ENCODE peak calls at places on chromosomes 3 and 15, in four cellular contexts. B is GM12878, U is PC-3, S is astrocyte. R is an unnamed sample. For H3K36me3, the result is how much of the 10 kb centered on the place peaks cover.

GRCh38 chr3:68468695-68469375 is 463.5 kb downstream of the TAFA4 start:
- DNase-seq in B (no peak), S (no peak), U (no peak), R (no peak)

GRCh38 chr3:107063351-107063750 is 313.9 kb upstream of the CCDC54 start:
- DNase-seq in S (peak), B (no peak), U (peak), R (no peak)

GRCh38 chr15:85329561-85330421 is 50.6 kb upstream of the AKAP13 start:
- DNase-seq in S (peak), B (peak), U (no peak), R (no peak)

GRCh38 chr3:143070977-143071551 is 48.5 kb upstream of the CHST2 start:
- DNase-seq in U (peak), B (no peak), S (peak), R (no peak)

GRCh38 chr3:59771760-59772159 is 721.9 kb upstream of the CFAP20DC start:
- DNase-seq in U (peak), S (peak), B (no peak), R (no peak)

GRCh38 chr15:59632714-59633113 is 21.1 kb downstream of the GCNT3 start:
- DNase-seq in B (no peak), S (no peak), U (peak), R (no peak)

GRCh38 chr15:75842722-75843617 is at the start of gene UBE2Q2:
- DNase-seq in S (peak), B (no peak), U (peak), R (no peak)

GRCh38 chr15:64597469-64597806 is 137.1 kb downstream of the ZNF609 start:
- DNase-seq in B (no peak), U (no peak), S (no peak), R (no peak)

GRCh38 chr3:158659454-158660237 is 12.8 kb downstream of the LXN start:
- DNase-seq in B (no peak), U (peak), S (peak), R (no peak)

GRCh38 chr15:74869726-74870407 is 3.3 kb downstream of the SCAMP2 start:
- DNase-seq in B (peak), U (no peak), S (no peak), R (no peak)

GRCh38 chr3:116836286-116836685 is 126.7 kb downstream of the TUSC7 start:
- DNase-seq in B (no peak), U (peak), S (peak), R (peak)

GRCh38 chr15:33913459-33913858 is 54.8 kb upstream of the CHRM5 start:
- DNase-seq in U (peak), B (no peak), S (peak), R (no peak)

GRCh38 chr3:169664034-169664820 is 715 bp upstream of the MECOM start:
- DNase-seq in B (no peak), U (peak), S (no peak), R (no peak)

GRCh38 chr15:37046876-37047614 is 53.3 kb downstream of the MEIS2 start:
- DNase-seq in B (no peak), S (peak), U (peak), R (no peak)

GRCh38 chr3:104764499-104764898 is 602.2 kb upstream of the ALCAM start:
- DNase-seq in B (no peak), U (no peak), S (no peak), R (peak)

GRCh38 chr3:57128863-57129602 is 36.1 kb downstream of the IL17RD start:
- DNase-seq in S (no peak), B (no peak), U (no peak), R (no peak)

GRCh38 chr3:46348811-46349482 is 5.0 kb upstream of the CCR2 start:
- DNase-seq in S (no peak), B (no peak), U (no peak), R (no peak)

GRCh38 chr3:63192248-63192647 is 85.9 kb upstream of the SYNPR start:
- DNase-seq in B (no peak), S (no peak), U (no peak), R (no peak)

GRCh38 chr3:193080821-193081220 is 160.2 kb upstream of the PLAAT1 start:
- DNase-seq in U (no peak), B (no peak), S (no peak), R (no peak)

GRCh38 chr3:25782636-25782937 is 656 bp downstream of the NGLY1 start:
- DNase-seq in B (no peak), U (no peak), S (no peak), R (no peak)

GRCh38 chr3:101850327-101851048 is 1.2 kb downstream of the NFKBIZ start:
- DNase-seq in U (peak), B (peak), S (peak), R (peak)

GRCh38 chr15:69729167-69729748 is 276.6 kb downstream of the RPLP1 start:
- DNase-seq in B (no peak), S (no peak), U (peak), R (no peak)

GRCh38 chr15:64305261-64305660 is 50.7 kb downstream of the CSNK1G1 start:
- DNase-seq in B (no peak), S (no peak), U (no peak), R (no peak)

GRCh38 chr3:129184396-129184656 is 630 bp upstream of the CNBP start:
- DNase-seq in S (no peak), U (no peak), B (no peak), R (no peak)

GRCh38 chr15:25175789-25176615 is 221.2 kb downstream of the SNRPN start:
- DNase-seq in U (no peak), S (no peak), B (no peak), R (no peak)

GRCh38 chr3:196757876-196758739 is 18.5 kb downstream of the PAK2 start:
- DNase-seq in U (peak), B (no peak), S (peak), R (no peak)

GRCh38 chr3:47478022-47478421 is 2.3 kb upstream of the SCAP start:
- DNase-seq in S (no peak), U (no peak), B (no peak), R (no peak)

DNA sequence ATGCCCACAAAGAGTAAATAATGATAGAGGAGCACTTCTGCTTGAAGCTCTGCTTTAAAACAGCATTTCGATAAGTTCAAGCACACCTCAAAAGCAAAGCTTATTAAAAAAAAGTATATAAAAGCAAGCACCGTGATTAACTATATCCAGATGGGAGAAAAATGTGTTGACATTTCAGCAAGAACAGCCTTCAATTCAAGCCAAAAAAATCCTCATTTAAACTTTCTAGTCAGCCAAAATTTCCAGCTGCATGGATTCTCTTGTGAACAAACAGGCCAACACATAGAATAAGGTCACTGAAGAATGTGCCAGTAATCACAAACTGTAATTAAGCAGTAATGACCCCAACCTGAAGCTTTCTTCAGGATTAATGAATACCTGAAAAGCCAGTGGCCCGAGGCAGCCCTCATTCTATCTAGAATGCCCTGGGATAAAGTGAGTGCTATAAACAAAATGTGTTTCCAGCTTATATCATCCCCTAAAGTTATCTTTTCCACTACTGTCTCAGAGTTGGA is 130.7 kb upstream of the KCNMB2 start:
- DNase-seq in S (peak), B (no peak), U (no peak), R (no peak)
- H3K9ac ChIP-seq in S (no peak), B (no peak), U (no peak), R (peak)

GRCh38 chr15:99130765-99131440 is 26.0 kb downstream of the SYNM start:
- DNase-seq in B (no peak), S (no peak), U (no peak), R (no peak)

GRCh38 chr15:99132122-99132521 is 27.2 kb downstream of the SYNM start:
- DNase-seq in S (no peak), B (no peak), U (no peak), R (no peak)

GRCh38 chr15:99132584-99133287 is 27.9 kb downstream of the SYNM start:
- DNase-seq in B (no peak), U (no peak), S (no peak), R (no peak)

GRCh38 chr15:99130314-99130713 is 25.4 kb downstream of the SYNM start:
- DNase-seq in B (no peak), U (no peak), S (no peak), R (no peak)

DNA sequence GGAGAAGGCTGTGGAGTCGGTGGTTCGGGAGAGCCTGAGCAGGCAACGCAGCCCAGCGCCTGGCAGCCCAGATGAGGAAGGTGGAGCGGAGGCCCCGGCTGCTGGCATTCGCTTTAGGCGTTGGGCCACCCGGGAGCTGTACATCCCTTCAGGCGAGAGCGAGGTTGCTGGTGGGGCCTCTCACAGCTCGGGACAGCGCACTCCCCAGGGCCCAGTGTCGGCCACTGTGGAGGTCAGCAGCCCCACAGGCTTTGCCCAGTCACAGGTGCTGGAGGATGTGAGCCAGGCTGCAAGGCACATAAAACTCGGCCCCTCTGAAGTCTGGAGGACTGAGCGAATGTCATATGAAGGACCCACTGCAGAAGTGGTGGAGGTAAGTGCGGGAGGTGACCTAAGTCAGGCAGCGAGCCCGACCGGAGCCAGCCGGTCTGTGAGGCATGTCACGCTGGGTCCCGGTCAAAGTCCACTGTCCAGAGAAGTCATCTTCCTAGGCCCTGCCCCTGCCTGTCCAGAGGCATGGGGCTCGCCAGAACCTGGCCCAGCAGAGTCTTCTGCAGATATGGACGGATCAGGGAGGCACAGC is 26.7 kb downstream of the SYNM start:
- DNase-seq in B (no peak), U (no peak), S (no peak), R (no peak)
- H3K36me3 ChIP-seq in B (under half), U (under half), S (under half), R (under half)

DNA sequence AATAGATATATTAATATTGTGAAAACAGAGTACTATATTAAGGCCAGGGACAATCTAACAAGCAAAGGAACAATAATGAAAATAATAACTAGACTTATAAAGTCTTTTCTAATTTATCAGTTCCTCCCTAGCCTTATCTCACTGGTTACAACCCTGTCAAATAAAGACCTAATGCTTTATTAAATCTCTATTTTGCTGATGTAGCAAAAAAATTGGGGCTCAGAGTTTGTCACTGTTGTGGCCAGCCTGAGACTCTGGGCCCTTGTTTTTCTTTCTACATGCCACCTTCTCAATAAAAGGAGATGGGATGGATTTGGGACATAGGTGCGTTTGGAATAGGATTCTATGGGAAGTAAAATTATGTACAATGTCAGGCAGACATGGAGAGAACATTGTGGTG is 937.0 kb downstream of the IGSF11 start:
- DNase-seq in U (no peak), B (no peak), S (no peak), R (no peak)
- H3K9ac ChIP-seq in U (no peak), B (no peak), S (no peak), R (no peak)

DNA sequence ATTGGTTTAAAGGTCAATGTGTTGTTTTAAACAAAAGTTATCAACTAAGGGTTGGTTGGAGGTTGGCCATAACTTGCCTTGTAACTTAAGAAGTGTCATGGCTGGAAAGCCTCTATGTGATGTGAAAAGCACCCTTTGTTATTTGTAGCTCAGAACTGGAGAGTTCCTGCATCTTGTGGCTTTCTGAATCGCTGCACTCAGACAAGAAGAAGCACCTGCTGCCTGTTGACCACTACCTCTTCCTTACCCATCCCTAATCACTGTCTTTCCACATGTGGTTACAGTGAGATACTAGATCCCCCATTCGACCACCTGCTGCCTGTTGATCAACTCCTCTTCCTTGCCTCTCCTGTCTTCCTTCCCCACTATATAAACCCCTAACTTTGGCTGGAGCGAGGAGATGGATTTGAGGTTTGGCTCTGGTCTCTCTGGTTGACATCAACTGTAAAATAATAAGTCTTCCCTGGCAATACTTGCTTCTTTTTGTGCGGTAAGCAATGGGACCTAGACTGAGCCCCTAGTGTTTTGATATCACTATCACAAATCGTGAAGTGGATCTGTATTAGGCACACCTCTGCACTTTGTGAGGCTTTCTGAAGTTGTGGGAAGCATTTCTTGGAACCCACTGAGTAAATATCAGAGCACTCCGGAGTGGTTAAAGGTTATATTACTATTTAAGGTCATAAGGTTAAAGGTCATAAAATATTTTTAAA is 13.8 kb downstream of the RPL39L start:
- DNase-seq in B (peak), U (no peak), S (no peak), R (no peak)
- H3K36me3 ChIP-seq in B (under half), U (under half), S (under half), R (under half)

GRCh38 chr15:90618330-90619136 is 88.8 kb downstream of the CRTC3 start:
- DNase-seq in U (no peak), B (no peak), S (no peak), R (no peak)

GRCh38 chr15:90619468-90619867 is 89.7 kb downstream of the CRTC3 start:
- DNase-seq in B (no peak), S (no peak), U (no peak), R (no peak)

GRCh38 chr15:90620379-90621134 is 90.8 kb downstream of the CRTC3 start:
- DNase-seq in B (peak), S (no peak), U (no peak), R (no peak)

GRCh38 chr15:90617668-90618097 is 88.0 kb downstream of the CRTC3 start:
- DNase-seq in S (no peak), U (no peak), B (no peak), R (no peak)

GRCh38 chr15:90619939-90620338 is 90.2 kb downstream of the CRTC3 start:
- DNase-seq in U (no peak), B (no peak), S (no peak), R (no peak)
- H3K9ac ChIP-seq in U (no peak), B (peak), S (no peak), R (no peak)